ENCODE peak calls at places on chromosome 10, in four cellular contexts. C is neural progenitor cell, S is astrocyte, L is MM.1S. F is an unnamed sample.

GRCh38 chr10:124619195-124619594 is 125.0 kb downstream of the FAM53B start:
- DNase-seq in C (no peak), S (peak; percentile 16), L (no peak), F (no peak)

GRCh38 chr10:123687758-123688157 is 21.6 kb downstream of the GPR26 start:
- DNase-seq in C (peak; percentile 65), S (no peak), L (no peak), F (no peak)

GRCh38 chr10:52308251-52309031 is 5.6 kb upstream of the DKK1 start:
- DNase-seq in C (peak; percentile 92), S (peak; percentile 55), L (peak; percentile 70), F (no peak)

GRCh38 chr10:110725809-110726641 is 81.9 kb downstream of the RBM20 start:
- DNase-seq in C (no peak), S (no peak), L (peak; percentile 27), F (no peak)

GRCh38 chr10:114026189-114027040 is 17.3 kb upstream of the ADRB1 start:
- DNase-seq in C (no peak), S (peak; percentile 79), L (no peak), F (peak; percentile 42)

GRCh38 chr10:18918545-18918944 is 130.1 kb upstream of the MALRD1 start:
- DNase-seq in C (no peak), S (peak; percentile 97), L (no peak), F (peak; percentile 28)

GRCh38 chr10:102796407-102797176 is 40.6 kb downstream of the CYP17A1 start:
- DNase-seq in C (no peak), S (peak; percentile 37), L (peak; percentile 96), F (no peak)

GRCh38 chr10:103905441-103905840 is 12.5 kb downstream of the STN1 start:
- DNase-seq in C (no peak), S (no peak), L (no peak), F (no peak)

GRCh38 chr10:126955934-126956711 is 50.9 kb downstream of the DOCK1 start:
- DNase-seq in C (no peak), S (no peak), L (no peak), F (no peak)

GRCh38 chr10:90929179-90929578 is 8.3 kb upstream of the ANKRD1 start:
- DNase-seq in C (no peak), S (no peak), L (no peak), F (no peak)

GRCh38 chr10:44864042-44864436 is 47.1 kb upstream of the TMEM72 start:
- DNase-seq in C (peak; percentile 74), S (no peak), L (no peak), F (no peak)

GRCh38 chr10:43596546-43596945 is 9.7 kb upstream of the ZNF485 start:
- DNase-seq in C (no peak), S (no peak), L (no peak), F (no peak)

GRCh38 chr10:43461950-43462349 is 25.0 kb downstream of the ZNF487 start:
- DNase-seq in C (peak; percentile 86), S (peak; percentile 60), L (peak; percentile 84), F (peak; percentile 54)

GRCh38 chr10:78896169-78896931 is 172.4 kb upstream of the ZMIZ1 start:
- DNase-seq in C (no peak), S (no peak), L (no peak), F (no peak)

GRCh38 chr10:77825965-77826364 is 100.6 kb downstream of the DLG5 start:
- DNase-seq in C (no peak), S (no peak), L (no peak), F (no peak)

GRCh38 chr10:127243490-127244272 is 47.3 kb upstream of the INSYN2A start:
- DNase-seq in C (peak; percentile 75), S (peak; percentile 4), L (peak; percentile 7), F (no peak)

GRCh38 chr10:71059943-71060342 is 152.4 kb upstream of the UNC5B start:
- DNase-seq in C (no peak), S (no peak), L (no peak), F (no peak)

GRCh38 chr10:88565072-88565471 is 18.0 kb downstream of the RNLS start:
- DNase-seq in C (no peak), S (no peak), L (peak; percentile 38), F (no peak)

GRCh38 chr10:78752708-78753107 is 316.1 kb upstream of the ZMIZ1 start:
- DNase-seq in C (no peak), S (no peak), L (no peak), F (no peak)

GRCh38 chr10:43056568-43057011 is 20.3 kb upstream of the RET start:
- DNase-seq in C (no peak), S (no peak), L (no peak), F (no peak)

GRCh38 chr10:121525276-121526039 is 72.8 kb downstream of the FGFR2 start:
- DNase-seq in C (no peak), S (no peak), L (no peak), F (no peak)

GRCh38 chr10:34434119-34434594 is 380.9 kb downstream of the PARD3 start:
- DNase-seq in C (no peak), S (peak; percentile 69), L (no peak), F (no peak)

GRCh38 chr10:112229096-112229495 is 45.5 kb upstream of the GPAM start:
- DNase-seq in C (no peak), S (no peak), L (no peak), F (no peak)

GRCh38 chr10:5076615-5077014 is 17.6 kb upstream of the AKR1C3 start:
- DNase-seq in C (no peak), S (peak; percentile 80), L (no peak), F (no peak)

GRCh38 chr10:88117869-88118632 is 254.6 kb downstream of the PTEN start:
- DNase-seq in C (peak; percentile 21), S (no peak), L (no peak), F (no peak)

GRCh38 chr10:102781921-102782542 is 38.3 kb downstream of the WBP1L start:
- DNase-seq in C (no peak), S (peak; percentile 72), L (peak; percentile 89), F (no peak)

GRCh38 chr10:60363187-60363586 is 26.5 kb downstream of the ANK3 start:
- DNase-seq in C (no peak), S (peak; percentile 40), L (no peak), F (no peak)

GRCh38 chr10:77228559-77228958 is 409.0 kb downstream of the KCNMA1 start:
- DNase-seq in C (no peak), S (no peak), L (no peak), F (no peak)

GRCh38 chr10:110357252-110357780 is 52.6 kb upstream of the SMNDC1 start:
- DNase-seq in C (no peak), S (peak; percentile 98), L (peak; percentile 78), F (no peak)

GRCh38 chr10:2214035-2214434 is 476.7 kb upstream of the ADARB2 start:
- DNase-seq in C (no peak), S (peak; percentile 95), L (no peak), F (peak; percentile 50)

GRCh38 chr10:1267148-1267547 is 211.0 kb downstream of the WDR37 start:
- DNase-seq in C (no peak), S (no peak), L (no peak), F (no peak)

DNA sequence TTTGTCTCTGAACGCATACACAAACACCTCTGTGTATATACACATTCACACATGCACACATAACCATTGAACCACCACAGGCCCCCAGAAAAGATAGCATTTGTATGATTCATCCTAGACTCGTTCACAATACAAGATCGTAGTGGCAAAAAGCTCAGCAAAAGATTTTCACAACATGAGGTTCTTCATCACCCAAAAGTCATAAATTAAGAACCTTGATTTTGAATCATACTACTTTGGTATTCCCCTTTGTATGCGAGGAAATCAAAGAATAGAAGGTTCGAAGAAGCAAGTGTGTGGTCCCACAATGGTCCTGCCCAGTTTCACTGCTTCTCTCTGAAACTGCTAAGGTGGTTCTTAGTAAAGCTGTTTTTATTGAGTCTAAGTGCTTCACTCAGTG is 200.7 kb downstream of the CELF2 start:
- DNase-seq in C (no peak), S (no peak), L (peak; percentile 33), F (no peak)
- TF ChIP-seq EZH2 in C (no peak), S (no peak), L (no peak), F (no peak)

DNA sequence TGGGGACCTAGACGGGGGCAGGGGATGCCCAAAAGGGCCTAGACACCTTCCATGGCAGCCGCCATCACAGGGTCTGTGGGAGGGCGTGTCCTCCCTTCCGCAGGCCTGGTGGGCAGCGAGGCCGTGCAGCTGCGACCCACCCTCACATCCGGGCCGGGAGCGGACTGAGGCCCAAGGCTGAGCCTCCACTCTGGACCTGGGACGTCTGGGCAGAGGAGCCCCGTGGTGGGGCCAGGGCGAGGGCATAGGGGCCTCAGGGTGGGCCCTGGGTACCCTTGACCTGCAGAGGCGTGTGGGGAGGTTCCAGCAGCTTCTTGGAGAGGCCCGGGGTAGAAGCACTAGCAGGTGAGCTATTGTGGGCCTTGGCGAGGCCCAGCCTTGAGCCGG is 49.2 kb downstream of the PWWP2B start:
- DNase-seq in C (no peak), S (no peak), L (no peak), F (no peak)
- H3K4me2 ChIP-seq in C (no peak overlapping the region), S (no peak overlapping the region), L (no peak overlapping the region), F (no peak overlapping the region)

GRCh38 chr10:11270135-11270857 is 252.6 kb downstream of the CELF2 start:
- DNase-seq in C (peak; percentile 93), S (peak; percentile 30), L (peak; percentile 84), F (no peak)
- H3K9ac ChIP-seq in C (no peak overlapping the region), S (no peak overlapping the region), L (peak overlapping the region; percentile 28), F (no peak overlapping the region)

DNA sequence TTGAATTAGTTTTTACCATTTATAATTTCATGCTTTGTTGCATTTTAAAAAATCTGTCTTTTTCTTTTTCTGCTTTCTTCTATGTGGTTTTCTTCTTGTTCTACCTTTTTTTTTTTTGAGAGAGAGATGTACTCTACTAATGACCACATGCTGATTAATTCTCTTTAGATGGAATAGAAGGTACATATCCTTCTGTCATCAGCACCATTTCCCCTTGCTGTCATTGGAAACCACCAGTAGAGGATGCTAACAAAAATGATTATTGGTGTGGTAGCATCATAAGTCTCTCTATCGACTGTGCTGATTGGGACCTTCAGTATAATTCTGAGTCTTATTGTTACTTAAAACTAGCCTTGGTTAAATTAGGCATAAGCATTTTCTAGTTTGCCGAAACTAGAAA is 3.6 kb downstream of the ZEB1 start:
- DNase-seq in C (peak; percentile 5), S (peak; percentile 4), L (peak; percentile 19), F (no peak)
- TF ChIP-seq EZH2 in C (no peak), S (no peak), L (no peak), F (no peak)

GRCh38 chr10:22824984-22825383 is 102.9 kb upstream of the ARMC3 start:
- DNase-seq in C (no peak), S (peak; percentile 92), L (no peak), F (peak; percentile 87)
- H3K4me2 ChIP-seq in C (no peak overlapping the region), S (peak overlapping the region; percentile 42), L (no peak overlapping the region), F (peak overlapping the region; percentile 42)

F was measured in keratinocyte.